ENCODE peak calls at places on chromosomes 3 and 15, in ten cellular contexts. K, F, P, J, H, C, W, G, X and A are unnamed samples.

GRCh38 chr15:45884289-45884688 is 249.5 kb downstream of the SQOR start:
- DNase-seq in K (no peak), F (no peak), P (no peak), J (no peak), H (no peak), C (no peak), W (no peak), G (no peak), X (no peak), A (no peak)

GRCh38 chr15:45199136-45199810 is 11.5 kb upstream of the SHF start:
- DNase-seq in K (no peak), F (no peak), P (peak; percentile 37), J (no peak), H (no peak), C (no peak), W (no peak), G (no peak), X (peak; percentile 49), A (peak; percentile 28)

GRCh38 chr3:23959147-23959900 is 14.2 kb downstream of the NR1D2 start:
- DNase-seq in K (peak; percentile 72), F (no peak), P (no peak), J (no peak), H (peak; percentile 95), C (no peak), W (no peak), G (no peak), X (peak; percentile 28), A (no peak)

GRCh38 chr3:85050806-85051205 is 92.0 kb downstream of the CADM2 start:
- DNase-seq in K (no peak), F (no peak), P (no peak), J (no peak), H (no peak), C (no peak), W (no peak), G (no peak), X (no peak), A (no peak)

GRCh38 chr15:96321422-96322391 is 8.8 kb upstream of the NR2F2 start:
- DNase-seq in K (peak; percentile 21), F (peak; percentile 40), P (peak; percentile 35), J (no peak), H (peak; percentile 11), C (no peak), W (peak; percentile 72), G (peak; percentile 24), X (no peak), A (no peak)

GRCh38 chr15:25481208-25481862 is 42.5 kb upstream of the UBE3A start:
- DNase-seq in K (no peak), F (no peak), P (no peak), J (no peak), H (no peak), C (no peak), W (no peak), G (no peak), X (no peak), A (no peak)

GRCh38 chr3:161390200-161390599 is 18.9 kb upstream of the SPTSSB start:
- DNase-seq in K (no peak), F (no peak), P (no peak), J (no peak), H (no peak), C (no peak), W (no peak), G (no peak), X (no peak), A (no peak)

GRCh38 chr15:65420975-65421359 is 1.8 kb downstream of the IGDCC4 start:
- DNase-seq in K (no peak), F (no peak), P (no peak), J (no peak), H (no peak), C (no peak), W (peak; percentile 47), G (no peak), X (no peak), A (no peak)

GRCh38 chr3:177102526-177102925 is 94.8 kb downstream of the TBL1XR1 start:
- DNase-seq in K (peak; percentile 90), F (no peak), P (no peak), J (no peak), H (peak; percentile 52), C (no peak), W (no peak), G (no peak), X (no peak), A (no peak)
- H3K4me1 ChIP-seq in K (peaks cover 42% of the 10 kb centered on the region), F (peaks cover 76% of the 10 kb centered on the region), P (no peaks in the 10 kb centered on the region), J (peaks cover 6% of the 10 kb centered on the region), H (peaks cover 4% of the 10 kb centered on the region), C (peaks cover 26% of the 10 kb centered on the region), W (peaks cover 13% of the 10 kb centered on the region), G (peaks cover 57% of the 10 kb centered on the region), X (peaks cover 10% of the 10 kb centered on the region), A (no peaks in the 10 kb centered on the region)

GRCh38 chr15:83206971-83207621 is 527 bp downstream of the HDGFL3 start:
- DNase-seq in K (peak; percentile 48), F (peak; percentile 56), P (peak; percentile 31), J (no peak), H (no peak), C (no peak), W (peak; percentile 60), G (peak; percentile 29), X (no peak), A (peak; percentile 47)

GRCh38 chr15:83209333-83209732 is 1.7 kb upstream of the HDGFL3 start:
- DNase-seq in K (no peak), F (no peak), P (no peak), J (no peak), H (no peak), C (no peak), W (no peak), G (no peak), X (no peak), A (no peak)

GRCh38 chr15:83206387-83206970 is 1.1 kb downstream of the HDGFL3 start:
- DNase-seq in K (no peak), F (no peak), P (peak; percentile 6), J (no peak), H (no peak), C (no peak), W (no peak), G (no peak), X (no peak), A (peak; percentile 19)

GRCh38 chr15:83208357-83208661 is 686 bp upstream of the HDGFL3 start:
- DNase-seq in K (peak; percentile 30), F (no peak), P (no peak), J (no peak), H (no peak), C (no peak), W (no peak), G (no peak), X (no peak), A (no peak)

GRCh38 chr15:83207622-83208356 is at the start of gene HDGFL3:
- DNase-seq in K (peak; percentile 72), F (peak; percentile 76), P (peak; percentile 47), J (peak; percentile 72), H (peak; percentile 39), C (no peak), W (peak; percentile 76), G (peak; percentile 51), X (no peak), A (peak; percentile 76)
- H3K4me3 ChIP-seq in K (peak within 1 kb of the TSS; percentile 91), F (peak within 1 kb of the TSS; percentile 91), P (peak within 1 kb of the TSS; percentile 98), J (peak within 1 kb of the TSS; percentile 62), H (peak within 1 kb of the TSS; percentile 97), C (no peak within 1 kb of the TSS), W (peak within 1 kb of the TSS; percentile 96), G (peak within 1 kb of the TSS; percentile 76), X (peak within 1 kb of the TSS; percentile 58), A (peak within 1 kb of the TSS; percentile 95)

GRCh38 chr15:28246605-28247004 is 75.4 kb downstream of the HERC2 start:
- DNase-seq in K (no peak), F (no peak), P (no peak), J (no peak), H (no peak), C (no peak), W (no peak), G (no peak), X (no peak), A (no peak)

GRCh38 chr15:28243399-28243798 is 78.6 kb downstream of the HERC2 start:
- DNase-seq in K (no peak), F (no peak), P (no peak), J (no peak), H (no peak), C (no peak), W (no peak), G (no peak), X (no peak), A (no peak)

DNA sequence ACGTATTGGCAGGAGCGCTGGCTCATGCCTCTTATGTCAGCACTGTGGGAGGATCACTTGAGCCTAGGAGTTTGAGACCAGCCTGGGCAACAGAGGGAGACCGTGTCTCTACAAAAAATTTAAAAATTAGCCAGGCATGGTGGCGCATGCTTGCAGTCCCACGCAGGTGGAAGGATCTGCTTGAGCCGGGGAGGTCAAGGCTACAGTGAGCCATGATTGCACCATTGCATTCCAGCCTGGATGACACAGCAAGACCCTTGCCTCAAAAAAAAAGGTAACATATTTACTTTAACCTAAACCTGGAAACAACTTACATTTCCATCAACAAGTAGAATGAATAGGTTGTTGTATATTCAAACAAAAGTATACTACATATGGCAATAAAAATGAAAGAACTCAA is 78.1 kb downstream of the HERC2 start:
- DNase-seq in K (no peak), F (no peak), P (no peak), J (no peak), H (no peak), C (no peak), W (no peak), G (no peak), X (no peak), A (no peak)
- H3K4me1 ChIP-seq in K (no peaks in the 10 kb centered on the region), F (no peaks in the 10 kb centered on the region), P (no peaks in the 10 kb centered on the region), J (no peaks in the 10 kb centered on the region), H (no peaks in the 10 kb centered on the region), C (no peaks in the 10 kb centered on the region), W (no peaks in the 10 kb centered on the region), G (no peaks in the 10 kb centered on the region), X (no peaks in the 10 kb centered on the region), A (no peaks in the 10 kb centered on the region)

GRCh38 chr3:143119974-143120715 is 574 bp downstream of the CHST2 start:
- DNase-seq in K (peak; percentile 10), F (peak; percentile 30), P (no peak), J (no peak), H (no peak), C (peak; percentile 52), W (no peak), G (no peak), X (no peak), A (peak; percentile 51)

GRCh38 chr3:143121240-143122088 is 1.9 kb downstream of the CHST2 start:
- DNase-seq in K (peak; percentile 82), F (peak; percentile 71), P (no peak), J (no peak), H (peak; percentile 55), C (peak; percentile 66), W (no peak), G (peak; percentile 22), X (peak; percentile 29), A (no peak)

GRCh38 chr3:143119009-143119914 is at the start of gene CHST2:
- DNase-seq in K (peak; percentile 89), F (peak; percentile 75), P (no peak), J (no peak), H (peak; percentile 71), C (peak; percentile 62), W (peak; percentile 61), G (peak; percentile 20), X (peak; percentile 39), A (peak; percentile 73)

GRCh38 chr3:143120716-143121239 is 1.2 kb downstream of the CHST2 start:
- DNase-seq in K (peak; percentile 55), F (peak; percentile 31), P (no peak), J (no peak), H (peak; percentile 26), C (peak; percentile 49), W (no peak), G (no peak), X (no peak), A (no peak)

DNA sequence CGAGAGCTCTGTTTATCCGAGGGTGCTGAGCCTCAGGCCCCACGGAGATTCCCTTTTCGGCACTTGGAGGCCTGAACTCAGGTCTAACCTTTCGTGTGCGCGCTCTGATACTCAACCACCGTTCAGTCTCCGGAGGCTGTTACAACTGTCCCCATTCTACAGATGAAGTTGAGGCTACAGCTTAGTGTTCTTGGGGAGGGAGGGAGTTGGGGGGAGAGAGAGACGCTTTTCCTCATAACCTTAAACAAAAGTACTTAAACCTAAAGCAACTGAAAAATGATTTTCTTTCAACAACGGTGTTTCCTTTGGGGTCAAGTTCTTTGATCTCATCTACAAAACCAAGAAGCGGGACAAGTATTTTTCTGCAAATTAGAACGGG is 952 bp upstream of the CHST2 start:
- DNase-seq in K (no peak), F (no peak), P (no peak), J (no peak), H (no peak), C (no peak), W (no peak), G (no peak), X (no peak), A (no peak)
- H3K4me3 ChIP-seq in K (peak overlapping the region; percentile 66), F (peak overlapping the region; percentile 75), P (peak overlapping the region; percentile 61), J (peak overlapping the region; percentile 66), H (peak overlapping the region; percentile 94), C (peak overlapping the region; percentile 87), W (peak overlapping the region; percentile 55), G (no peak overlapping the region), X (peak overlapping the region; percentile 76), A (peak overlapping the region; percentile 85)